ENCODE peak calls at places on chromosome 22, in ten cellular contexts. C is activated T-helper 1 cell treated with Interleukin-2 at 50 U/mL for 16 hours, D is astrocyte of the spinal cord, S is cardiac fibroblast, G is iPS DF 6.9, P is NCI-H1694, A is midbrain, F is GM23248, R is IMR-90, Y is GOT3. K is an unnamed sample.

GRCh38 chr22:41603873-41604332 is 14.3 kb upstream of the PMM1 start:
- DNase-seq in R (no peak), C (no peak), A (no peak), F (no peak), S (no peak), P (no peak), G (no peak), Y (no peak), D (peak; percentile 24), K (peak; percentile 52)

GRCh38 chr22:22181515-22181959 is 63.0 kb upstream of the VPREB1 start:
- DNase-seq in F (no peak), C (no peak), A (no peak), G (no peak), D (no peak), S (no peak), P (no peak), Y (no peak), R (no peak), K (no peak)

GRCh38 chr22:46068908-46069481 is 81.3 kb upstream of the PPARA start:
- DNase-seq in S (peak; percentile 79), G (no peak), D (peak; percentile 85), A (no peak), F (peak; percentile 84), C (no peak), R (peak; percentile 49), P (no peak), Y (no peak), K (peak; percentile 89)

GRCh38 chr22:43151251-43152000 is at the start of gene TSPO:
- DNase-seq in S (peak; percentile 58), A (peak; percentile 85), F (peak; percentile 82), P (no peak), D (peak; percentile 37), R (peak; percentile 19), C (peak; percentile 59), G (no peak), Y (peak; percentile 55), K (peak; percentile 58)

GRCh38 chr22:24763872-24764485 is 10.5 kb downstream of the PIWIL3 start:
- DNase-seq in G (no peak), S (no peak), A (no peak), C (no peak), R (no peak), F (no peak), P (no peak), D (no peak), Y (no peak), K (no peak)

GRCh38 chr22:30015229-30015797 is 65.0 kb upstream of the HORMAD2 start:
- DNase-seq in S (peak; percentile 56), P (no peak), Y (no peak), C (no peak), G (no peak), A (no peak), F (no peak), D (no peak), R (peak; percentile 60), K (peak; percentile 24)

GRCh38 chr22:27420817-27421361 is 380.7 kb downstream of the MN1 start:
- DNase-seq in A (peak; percentile 39), G (no peak), F (peak; percentile 92), Y (no peak), C (no peak), S (peak; percentile 98), R (peak; percentile 95), D (peak; percentile 98), P (no peak), K (peak; percentile 96)

GRCh38 chr22:47369431-47370015 is 607.1 kb downstream of the TBC1D22A start:
- DNase-seq in S (no peak), C (no peak), D (no peak), G (no peak), F (no peak), R (no peak), A (no peak), Y (no peak), P (no peak), K (no peak)

GRCh38 chr22:25627271-25627848 is 62.9 kb downstream of the GRK3 start:
- DNase-seq in Y (no peak), S (no peak), D (peak; percentile 4), A (no peak), F (no peak), P (no peak), R (peak; percentile 12), C (no peak), G (no peak), K (peak; percentile 13)

GRCh38 chr22:27903805-27904473 is 15.1 kb downstream of the PITPNB start:
- DNase-seq in P (no peak), D (no peak), A (no peak), S (no peak), G (no peak), R (no peak), F (no peak), C (no peak), Y (no peak), K (no peak)

GRCh38 chr22:19518568-19519030 is 5.6 kb downstream of the CLDN5 start:
- DNase-seq in F (no peak), R (no peak), C (no peak), D (no peak), G (no peak), Y (no peak), P (no peak), S (no peak), A (no peak), K (no peak)

GRCh38 chr22:24819941-24820461 is 14.0 kb downstream of the SGSM1 start:
- DNase-seq in D (no peak), R (no peak), Y (no peak), F (peak; percentile 7), S (no peak), P (no peak), A (no peak), G (no peak), C (no peak), K (no peak)

K was measured in RPMI7951.